ENCODE peak calls at places on chromosome 20, in nine cellular contexts. V, D, H, N, R, T, J, Q and U are unnamed samples.

GRCh38 chr20:48489046-48489463 is 338.7 kb downstream of the PREX1 start:
- DNase-seq in N (no peak), H (peak; percentile 1), T (no peak), R (no peak), Q (no peak), J (no peak), V (no peak), D (no peak), U (peak; percentile 51)

GRCh38 chr20:62120990-62121775 is 1.1 kb upstream of the LSM14B start:
- DNase-seq in N (no peak), J (peak; percentile 81), R (peak; percentile 74), Q (no peak), D (peak; percentile 40), V (no peak), H (peak; percentile 61), T (peak; percentile 71), U (no peak)

GRCh38 chr20:49286689-49287551 is 9.1 kb upstream of the ZNFX1 start:
- DNase-seq in D (no peak), N (no peak), J (peak; percentile 28), R (peak; percentile 38), T (peak; percentile 48), V (no peak), H (peak; percentile 68), Q (no peak), U (no peak)

GRCh38 chr20:49955167-49955566 is 19.0 kb downstream of the RNF114 start:
- DNase-seq in J (no peak), Q (no peak), V (no peak), D (no peak), H (no peak), R (no peak), N (no peak), T (no peak), U (no peak)

GRCh38 chr20:49288784-49289696 is 11.2 kb upstream of the ZNFX1 start:
- DNase-seq in D (no peak), T (no peak), H (peak; percentile 31), R (no peak), V (no peak), N (no peak), J (peak; percentile 20), Q (no peak), U (no peak)

GRCh38 chr20:18276821-18277220 is 11.5 kb upstream of the ZNF133 start:
- DNase-seq in T (peak; percentile 64), N (no peak), H (peak; percentile 80), Q (peak; percentile 7), J (peak; percentile 88), R (peak; percentile 81), D (no peak), V (peak; percentile 83), U (peak; percentile 65)

GRCh38 chr20:7038029-7038428 is 270.5 kb downstream of the BMP2 start:
- DNase-seq in J (no peak), Q (no peak), N (no peak), R (peak; percentile 69), H (no peak), V (no peak), T (no peak), D (no peak), U (no peak)

GRCh38 chr20:16607364-16608264 is 34.4 kb upstream of the KIF16B start:
- DNase-seq in N (no peak), J (no peak), R (no peak), H (peak; percentile 72), V (no peak), Q (no peak), T (no peak), D (no peak), U (no peak)

GRCh38 chr20:31543966-31544598 is 29.8 kb downstream of the HM13 start:
- DNase-seq in H (no peak), J (peak; percentile 97), T (no peak), Q (no peak), D (peak; percentile 37), V (no peak), R (peak; percentile 92), N (peak; percentile 93), U (no peak)

GRCh38 chr20:51009303-51010042 is 13.4 kb downstream of the KCNG1 start:
- DNase-seq in R (no peak), T (no peak), J (no peak), N (no peak), D (no peak), H (no peak), V (no peak), Q (no peak), U (no peak)
- TF ChIP-seq CTCF in R (no peak), T (no peak), J (no peak), N (no peak), D (no peak), H (no peak), V (no peak), Q (no peak), U (no peak)

GRCh38 chr20:33808388-33808787 is 2.8 kb upstream of the CHMP4B start:
- DNase-seq in D (no peak), V (no peak), J (no peak), Q (no peak), H (no peak), T (no peak), N (no peak), R (no peak), U (no peak)

GRCh38 chr20:33814238-33814712 is 3.1 kb downstream of the CHMP4B start:
- DNase-seq in H (peak; percentile 80), J (no peak), N (no peak), D (no peak), V (no peak), R (peak; percentile 26), T (no peak), Q (no peak), U (no peak)

GRCh38 chr20:33810885-33811762 is at the start of gene CHMP4B:
- DNase-seq in R (peak; percentile 98), T (peak; percentile 98), H (peak; percentile 99), D (peak; percentile 99), Q (peak; percentile 97), N (peak; percentile 82), J (peak; percentile 100), V (peak; percentile 100), U (peak; percentile 98)

GRCh38 chr20:33812673-33813462 is 1.7 kb downstream of the CHMP4B start:
- DNase-seq in Q (no peak), T (no peak), N (no peak), D (no peak), J (peak; percentile 36), V (peak; percentile 49), H (peak; percentile 67), R (peak; percentile 36), U (no peak)

GRCh38 chr20:33811763-33812672 is 870 bp downstream of the CHMP4B start:
- DNase-seq in R (peak; percentile 95), Q (no peak), J (peak; percentile 93), H (no peak), N (peak; percentile 61), D (peak; percentile 76), V (peak; percentile 36), T (peak; percentile 57), U (peak; percentile 51)
- TF ChIP-seq CTCF in R (no peak), Q (no peak), J (no peak), H (no peak), N (no peak), D (no peak), V (no peak), T (no peak), U (no peak)

GRCh38 chr20:40532103-40532502 is 156.9 kb downstream of the MAFB start:
- DNase-seq in Q (no peak), D (no peak), V (no peak), H (no peak), N (no peak), J (peak; percentile 8), T (peak; percentile 41), R (peak; percentile 39), U (no peak)
- TF ChIP-seq CTCF in Q (no peak), D (no peak), V (peak; percentile 37), H (no peak), N (no peak), J (no peak), T (peak; percentile 81), R (peak; percentile 25), U (no peak)

DNA sequence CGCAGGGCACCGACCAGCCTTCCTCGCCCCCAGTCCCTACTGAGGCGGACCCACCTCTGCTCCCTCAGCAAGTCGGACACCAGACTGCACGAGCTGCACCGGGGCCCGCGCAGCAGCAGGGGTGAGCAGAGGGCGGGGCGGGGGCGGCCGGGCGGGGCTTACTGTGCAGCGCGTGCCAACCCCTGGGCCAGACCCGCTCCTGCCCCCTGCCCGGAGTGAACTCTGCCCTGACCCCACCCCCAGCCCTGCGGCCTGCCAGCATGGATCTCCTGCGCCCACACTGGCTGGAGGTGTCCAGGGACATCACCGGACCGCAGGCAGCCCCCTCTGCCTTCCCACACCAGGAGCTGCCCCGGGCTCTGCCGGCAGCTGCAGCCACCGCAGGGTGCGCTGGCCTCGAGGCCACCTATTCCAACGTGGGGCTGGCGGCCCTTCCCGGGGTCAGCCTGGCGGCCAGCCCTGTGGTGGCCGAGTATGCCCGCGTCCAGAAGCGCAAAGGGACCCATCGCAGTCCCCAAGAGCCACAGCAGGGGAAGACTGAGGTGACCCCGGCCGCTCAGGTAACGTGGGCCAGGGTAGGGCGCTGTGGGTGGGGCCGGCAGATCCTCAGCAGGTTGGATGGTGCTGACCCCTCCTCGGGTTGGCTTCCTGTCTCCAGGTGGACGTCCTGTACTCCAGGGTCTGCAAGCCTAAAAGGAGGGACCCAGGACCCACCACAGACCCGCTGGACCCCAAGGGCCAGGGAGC is 1.5 kb upstream of the SLC2A4RG start:
- DNase-seq in J (no peak), N (no peak), V (no peak), R (no peak), Q (no peak), D (peak; percentile 35), H (peak; percentile 76), T (peak; percentile 37), U (peak; percentile 65)
- TF ChIP-seq CTCF in J (no peak), N (no peak), V (no peak), R (no peak), Q (no peak), D (no peak), H (no peak), T (no peak), U (no peak)

GRCh38 chr20:19789446-19789845 is 31.4 kb downstream of the RIN2 start:
- DNase-seq in T (no peak), D (no peak), H (no peak), Q (no peak), V (no peak), R (peak; percentile 13), J (no peak), N (no peak), U (no peak)
- TF ChIP-seq CTCF in T (no peak), D (no peak), H (no peak), Q (no peak), V (no peak), R (no peak), J (no peak), N (no peak), U (no peak)

GRCh38 chr20:37398750-37399621 is 53.0 kb downstream of the SRC start:
- DNase-seq in V (no peak), D (no peak), H (no peak), Q (no peak), T (no peak), N (no peak), R (no peak), J (no peak), U (no peak)

GRCh38 chr20:37397954-37398749 is 52.2 kb downstream of the SRC start:
- DNase-seq in H (no peak), V (no peak), R (no peak), J (no peak), N (no peak), T (no peak), D (no peak), Q (no peak), U (no peak)

GRCh38 chr20:37395921-37396519 is 50.1 kb downstream of the SRC start:
- DNase-seq in R (no peak), N (no peak), H (no peak), J (peak; percentile 32), V (peak; percentile 80), T (no peak), Q (no peak), D (no peak), U (no peak)

GRCh38 chr20:37396520-37397075 is 50.7 kb downstream of the SRC start:
- DNase-seq in T (no peak), V (peak; percentile 89), N (no peak), R (no peak), D (no peak), H (no peak), Q (no peak), J (no peak), U (no peak)

GRCh38 chr20:37397076-37397953 is 51.4 kb downstream of the SRC start:
- DNase-seq in D (no peak), Q (no peak), V (no peak), N (no peak), H (no peak), T (no peak), R (no peak), J (peak; percentile 45), U (no peak)
- TF ChIP-seq CTCF in D (no peak), Q (no peak), V (no peak), N (peak; percentile 1), H (no peak), T (peak; percentile 35), R (no peak), J (no peak), U (no peak)